ENCODE peak calls at places on chromosome 21, in ten cellular contexts. One of them, this sample, is unnamed.

GRCh38 chr21:36350282-36350910 is 30.4 kb downstream of the MORC3 start:
- DNase-seq in hepatocyte: no peak
- DNase-seq in NCI-H748 treated with DMSO at 0.1 percent for 48 hours: no peak
- DNase-seq in psoas muscle: no peak
- DNase-seq in neuronal stem cell: no peak
- DNase-seq in Caki2: peak
- DNase-seq in NCI-H510A treated with DMSO at 0.1 percent for 48 hours: no peak
- DNase-seq in activated T-cell treated with anti-CD3 and anti-CD28 coated beads for 1 hour: no peak
- DNase-seq in stimulated activated CD4-positive, alpha-beta T cell treated with anti-CD3 and anti-CD28 coated beads, Interleukin-1b, Interleukin-23, amount 100 ng/mL, for 24 hours: no peak
- DNase-seq in brain pericyte: no peak
- DNase-seq in this sample: no peak

GRCh38 chr21:42313501-42313969 is 1.7 kb downstream of the TFF3 start:
- DNase-seq in hepatocyte: no peak
- DNase-seq in NCI-H748 treated with DMSO at 0.1 percent for 48 hours: peak
- DNase-seq in psoas muscle: no peak
- DNase-seq in neuronal stem cell: no peak
- DNase-seq in Caki2: no peak
- DNase-seq in NCI-H510A treated with DMSO at 0.1 percent for 48 hours: peak
- DNase-seq in activated T-cell treated with anti-CD3 and anti-CD28 coated beads for 1 hour: no peak
- DNase-seq in stimulated activated CD4-positive, alpha-beta T cell treated with anti-CD3 and anti-CD28 coated beads, Interleukin-1b, Interleukin-23, amount 100 ng/mL, for 24 hours: no peak
- DNase-seq in brain pericyte: no peak
- DNase-seq in this sample: no peak

GRCh38 chr21:38831526-38832467 is 26.1 kb downstream of the ETS2 start:
- DNase-seq in hepatocyte: peak
- DNase-seq in NCI-H748 treated with DMSO at 0.1 percent for 48 hours: no peak
- DNase-seq in psoas muscle: peak
- DNase-seq in neuronal stem cell: no peak
- DNase-seq in Caki2: peak
- DNase-seq in NCI-H510A treated with DMSO at 0.1 percent for 48 hours: no peak
- DNase-seq in activated T-cell treated with anti-CD3 and anti-CD28 coated beads for 1 hour: no peak
- DNase-seq in stimulated activated CD4-positive, alpha-beta T cell treated with anti-CD3 and anti-CD28 coated beads, Interleukin-1b, Interleukin-23, amount 100 ng/mL, for 24 hours: no peak
- DNase-seq in brain pericyte: no peak
- DNase-seq in this sample: no peak

GRCh38 chr21:45021428-45022347 is 52.7 kb upstream of the ADARB1 start:
- DNase-seq in hepatocyte: no peak
- DNase-seq in NCI-H748 treated with DMSO at 0.1 percent for 48 hours: peak
- DNase-seq in psoas muscle: no peak
- DNase-seq in neuronal stem cell: no peak
- DNase-seq in Caki2: no peak
- DNase-seq in NCI-H510A treated with DMSO at 0.1 percent for 48 hours: no peak
- DNase-seq in activated T-cell treated with anti-CD3 and anti-CD28 coated beads for 1 hour: no peak
- DNase-seq in stimulated activated CD4-positive, alpha-beta T cell treated with anti-CD3 and anti-CD28 coated beads, Interleukin-1b, Interleukin-23, amount 100 ng/mL, for 24 hours: no peak
- DNase-seq in brain pericyte: no peak
- DNase-seq in this sample: no peak

GRCh38 chr21:41885341-41886024 is 6.3 kb upstream of the PRDM15 start:
- DNase-seq in hepatocyte: no peak
- DNase-seq in NCI-H748 treated with DMSO at 0.1 percent for 48 hours: no peak
- DNase-seq in psoas muscle: no peak
- DNase-seq in neuronal stem cell: no peak
- DNase-seq in Caki2: no peak
- DNase-seq in NCI-H510A treated with DMSO at 0.1 percent for 48 hours: peak
- DNase-seq in activated T-cell treated with anti-CD3 and anti-CD28 coated beads for 1 hour: no peak
- DNase-seq in stimulated activated CD4-positive, alpha-beta T cell treated with anti-CD3 and anti-CD28 coated beads, Interleukin-1b, Interleukin-23, amount 100 ng/mL, for 24 hours: no peak
- DNase-seq in brain pericyte: no peak
- DNase-seq in this sample: no peak

GRCh38 chr21:46096596-46096981 is 1.3 kb upstream of the COL6A2 start:
- DNase-seq in hepatocyte: no peak
- DNase-seq in NCI-H748 treated with DMSO at 0.1 percent for 48 hours: no peak
- DNase-seq in psoas muscle: peak
- DNase-seq in neuronal stem cell: no peak
- DNase-seq in Caki2: no peak
- DNase-seq in NCI-H510A treated with DMSO at 0.1 percent for 48 hours: no peak
- DNase-seq in activated T-cell treated with anti-CD3 and anti-CD28 coated beads for 1 hour: no peak
- DNase-seq in stimulated activated CD4-positive, alpha-beta T cell treated with anti-CD3 and anti-CD28 coated beads, Interleukin-1b, Interleukin-23, amount 100 ng/mL, for 24 hours: no peak
- DNase-seq in brain pericyte: no peak
- DNase-seq in this sample: no peak

GRCh38 chr21:25881524-25882376 is 147.0 kb downstream of the GABPA start:
- DNase-seq in hepatocyte: peak
- DNase-seq in NCI-H748 treated with DMSO at 0.1 percent for 48 hours: peak
- DNase-seq in psoas muscle: peak
- DNase-seq in neuronal stem cell: peak
- DNase-seq in Caki2: peak
- DNase-seq in NCI-H510A treated with DMSO at 0.1 percent for 48 hours: peak
- DNase-seq in activated T-cell treated with anti-CD3 and anti-CD28 coated beads for 1 hour: peak
- DNase-seq in stimulated activated CD4-positive, alpha-beta T cell treated with anti-CD3 and anti-CD28 coated beads, Interleukin-1b, Interleukin-23, amount 100 ng/mL, for 24 hours: peak
- DNase-seq in brain pericyte: no peak
- DNase-seq in this sample: peak

GRCh38 chr21:34593423-34593822 is 21.5 kb downstream of the RCAN1 start:
- DNase-seq in hepatocyte: no peak
- DNase-seq in NCI-H748 treated with DMSO at 0.1 percent for 48 hours: peak
- DNase-seq in psoas muscle: no peak
- DNase-seq in neuronal stem cell: no peak
- DNase-seq in Caki2: no peak
- DNase-seq in NCI-H510A treated with DMSO at 0.1 percent for 48 hours: peak
- DNase-seq in activated T-cell treated with anti-CD3 and anti-CD28 coated beads for 1 hour: no peak
- DNase-seq in stimulated activated CD4-positive, alpha-beta T cell treated with anti-CD3 and anti-CD28 coated beads, Interleukin-1b, Interleukin-23, amount 100 ng/mL, for 24 hours: no peak
- DNase-seq in brain pericyte: no peak
- DNase-seq in this sample: no peak

GRCh38 chr21:25107708-25108107 is 499.6 kb downstream of the MRPL39 start:
- DNase-seq in hepatocyte: no peak
- DNase-seq in NCI-H748 treated with DMSO at 0.1 percent for 48 hours: no peak
- DNase-seq in psoas muscle: no peak
- DNase-seq in neuronal stem cell: no peak
- DNase-seq in Caki2: peak
- DNase-seq in NCI-H510A treated with DMSO at 0.1 percent for 48 hours: no peak
- DNase-seq in activated T-cell treated with anti-CD3 and anti-CD28 coated beads for 1 hour: no peak
- DNase-seq in stimulated activated CD4-positive, alpha-beta T cell treated with anti-CD3 and anti-CD28 coated beads, Interleukin-1b, Interleukin-23, amount 100 ng/mL, for 24 hours: no peak
- DNase-seq in brain pericyte: no peak
- DNase-seq in this sample: no peak

GRCh38 chr21:27681841-27682240 is 715.0 kb upstream of the ADAMTS5 start:
- DNase-seq in hepatocyte: no peak
- DNase-seq in NCI-H748 treated with DMSO at 0.1 percent for 48 hours: no peak
- DNase-seq in psoas muscle: no peak
- DNase-seq in neuronal stem cell: no peak
- DNase-seq in Caki2: no peak
- DNase-seq in NCI-H510A treated with DMSO at 0.1 percent for 48 hours: no peak
- DNase-seq in activated T-cell treated with anti-CD3 and anti-CD28 coated beads for 1 hour: no peak
- DNase-seq in stimulated activated CD4-positive, alpha-beta T cell treated with anti-CD3 and anti-CD28 coated beads, Interleukin-1b, Interleukin-23, amount 100 ng/mL, for 24 hours: no peak
- DNase-seq in brain pericyte: no peak
- DNase-seq in this sample: no peak

GRCh38 chr21:42107177-42107880 is 36.2 kb downstream of the UMODL1 start:
- DNase-seq in hepatocyte: no peak
- DNase-seq in NCI-H748 treated with DMSO at 0.1 percent for 48 hours: no peak
- DNase-seq in psoas muscle: no peak
- DNase-seq in neuronal stem cell: no peak
- DNase-seq in Caki2: no peak
- DNase-seq in NCI-H510A treated with DMSO at 0.1 percent for 48 hours: no peak
- DNase-seq in activated T-cell treated with anti-CD3 and anti-CD28 coated beads for 1 hour: no peak
- DNase-seq in stimulated activated CD4-positive, alpha-beta T cell treated with anti-CD3 and anti-CD28 coated beads, Interleukin-1b, Interleukin-23, amount 100 ng/mL, for 24 hours: no peak
- DNase-seq in brain pericyte: no peak
- DNase-seq in this sample: no peak

GRCh38 chr21:45898781-45899180 is 82.8 kb upstream of the COL6A1 start:
- DNase-seq in hepatocyte: no peak
- DNase-seq in NCI-H748 treated with DMSO at 0.1 percent for 48 hours: no peak
- DNase-seq in psoas muscle: peak
- DNase-seq in neuronal stem cell: no peak
- DNase-seq in Caki2: no peak
- DNase-seq in NCI-H510A treated with DMSO at 0.1 percent for 48 hours: no peak
- DNase-seq in activated T-cell treated with anti-CD3 and anti-CD28 coated beads for 1 hour: no peak
- DNase-seq in stimulated activated CD4-positive, alpha-beta T cell treated with anti-CD3 and anti-CD28 coated beads, Interleukin-1b, Interleukin-23, amount 100 ng/mL, for 24 hours: no peak
- DNase-seq in brain pericyte: no peak
- DNase-seq in this sample: no peak

GRCh38 chr21:44896561-44897286 is 23.2 kb upstream of the PTTG1IP start:
- DNase-seq in hepatocyte: no peak
- DNase-seq in NCI-H748 treated with DMSO at 0.1 percent for 48 hours: no peak
- DNase-seq in psoas muscle: peak
- DNase-seq in neuronal stem cell: no peak
- DNase-seq in Caki2: no peak
- DNase-seq in NCI-H510A treated with DMSO at 0.1 percent for 48 hours: no peak
- DNase-seq in activated T-cell treated with anti-CD3 and anti-CD28 coated beads for 1 hour: no peak
- DNase-seq in stimulated activated CD4-positive, alpha-beta T cell treated with anti-CD3 and anti-CD28 coated beads, Interleukin-1b, Interleukin-23, amount 100 ng/mL, for 24 hours: no peak
- DNase-seq in brain pericyte: no peak
- DNase-seq in this sample: no peak

GRCh38 chr21:32463367-32463766 is 50.9 kb downstream of the EVA1C start:
- DNase-seq in hepatocyte: no peak
- DNase-seq in NCI-H748 treated with DMSO at 0.1 percent for 48 hours: no peak
- DNase-seq in psoas muscle: no peak
- DNase-seq in neuronal stem cell: no peak
- DNase-seq in Caki2: no peak
- DNase-seq in NCI-H510A treated with DMSO at 0.1 percent for 48 hours: no peak
- DNase-seq in activated T-cell treated with anti-CD3 and anti-CD28 coated beads for 1 hour: no peak
- DNase-seq in stimulated activated CD4-positive, alpha-beta T cell treated with anti-CD3 and anti-CD28 coated beads, Interleukin-1b, Interleukin-23, amount 100 ng/mL, for 24 hours: no peak
- DNase-seq in brain pericyte: no peak
- DNase-seq in this sample: no peak